ENCODE peak calls at places on chromosomes 11 and 22, in nine cellular contexts. One of them, this sample, is unnamed.

GRCh38 chr22:24432059-24432853 is 4.9 kb downstream of the ADORA2A start:
- DNase-seq in upper lobe of right lung: peak
- DNase-seq in activated CD4-positive, alpha-beta T cell treated with anti-CD3 and anti-CD28 coated beads, Interleukin-2, amount 10 ng/mL, durations not matched to agents 7 days and 5 days: no peak
- DNase-seq in NCI-H460: no peak
- DNase-seq in suprapubic skin: peak
- DNase-seq in stimulated activated CD4-positive, alpha-beta T cell treated with anti-CD3 and anti-CD28 coated beads, Interleukin-2, amount 100 ng/mL, for 24 hours: no peak
- DNase-seq in stimulated activated CD8-positive, alpha-beta memory T cell treated with anti-CD3 and anti-CD28 coated beads, Interleukin-2, amount 100 ng/mL, for 48 hours: no peak
- DNase-seq in BJ: no peak
- DNase-seq in activated effector memory CD4-positive, alpha-beta T cell treated with anti-CD3 and anti-CD28 coated beads, Interleukin-2, amount 50 U/mL, for 16 hours: no peak
- DNase-seq in this sample: peak

GRCh38 chr22:19810381-19811141 is 44.1 kb downstream of the GNB1L start:
- DNase-seq in activated CD4-positive, alpha-beta T cell treated with anti-CD3 and anti-CD28 coated beads, Interleukin-2, amount 10 ng/mL, durations not matched to agents 7 days and 5 days: peak
- DNase-seq in suprapubic skin: no peak
- DNase-seq in upper lobe of right lung: no peak
- DNase-seq in NCI-H460: no peak
- DNase-seq in BJ: no peak
- DNase-seq in stimulated activated CD4-positive, alpha-beta T cell treated with anti-CD3 and anti-CD28 coated beads, Interleukin-2, amount 100 ng/mL, for 24 hours: no peak
- DNase-seq in activated effector memory CD4-positive, alpha-beta T cell treated with anti-CD3 and anti-CD28 coated beads, Interleukin-2, amount 50 U/mL, for 16 hours: peak
- DNase-seq in stimulated activated CD8-positive, alpha-beta memory T cell treated with anti-CD3 and anti-CD28 coated beads, Interleukin-2, amount 100 ng/mL, for 48 hours: no peak
- DNase-seq in this sample: peak

GRCh38 chr11:100719362-100719761 is 32.3 kb downstream of the ARHGAP42 start:
- DNase-seq in suprapubic skin: no peak
- DNase-seq in activated effector memory CD4-positive, alpha-beta T cell treated with anti-CD3 and anti-CD28 coated beads, Interleukin-2, amount 50 U/mL, for 16 hours: no peak
- DNase-seq in BJ: no peak
- DNase-seq in stimulated activated CD8-positive, alpha-beta memory T cell treated with anti-CD3 and anti-CD28 coated beads, Interleukin-2, amount 100 ng/mL, for 48 hours: no peak
- DNase-seq in NCI-H460: no peak
- DNase-seq in upper lobe of right lung: no peak
- DNase-seq in activated CD4-positive, alpha-beta T cell treated with anti-CD3 and anti-CD28 coated beads, Interleukin-2, amount 10 ng/mL, durations not matched to agents 7 days and 5 days: no peak
- DNase-seq in stimulated activated CD4-positive, alpha-beta T cell treated with anti-CD3 and anti-CD28 coated beads, Interleukin-2, amount 100 ng/mL, for 24 hours: no peak
- DNase-seq in this sample: no peak

GRCh38 chr22:30650508-30651116 is 15.0 kb downstream of the SLC35E4 start:
- DNase-seq in upper lobe of right lung: no peak
- DNase-seq in suprapubic skin: no peak
- DNase-seq in stimulated activated CD8-positive, alpha-beta memory T cell treated with anti-CD3 and anti-CD28 coated beads, Interleukin-2, amount 100 ng/mL, for 48 hours: no peak
- DNase-seq in stimulated activated CD4-positive, alpha-beta T cell treated with anti-CD3 and anti-CD28 coated beads, Interleukin-2, amount 100 ng/mL, for 24 hours: no peak
- DNase-seq in activated CD4-positive, alpha-beta T cell treated with anti-CD3 and anti-CD28 coated beads, Interleukin-2, amount 10 ng/mL, durations not matched to agents 7 days and 5 days: no peak
- DNase-seq in activated effector memory CD4-positive, alpha-beta T cell treated with anti-CD3 and anti-CD28 coated beads, Interleukin-2, amount 50 U/mL, for 16 hours: no peak
- DNase-seq in NCI-H460: no peak
- DNase-seq in BJ: no peak
- DNase-seq in this sample: no peak

GRCh38 chr11:5280582-5281102 is 10.9 kb upstream of the HBE1 start:
- DNase-seq in activated effector memory CD4-positive, alpha-beta T cell treated with anti-CD3 and anti-CD28 coated beads, Interleukin-2, amount 50 U/mL, for 16 hours: no peak
- DNase-seq in stimulated activated CD8-positive, alpha-beta memory T cell treated with anti-CD3 and anti-CD28 coated beads, Interleukin-2, amount 100 ng/mL, for 48 hours: no peak
- DNase-seq in upper lobe of right lung: no peak
- DNase-seq in stimulated activated CD4-positive, alpha-beta T cell treated with anti-CD3 and anti-CD28 coated beads, Interleukin-2, amount 100 ng/mL, for 24 hours: no peak
- DNase-seq in BJ: peak
- DNase-seq in suprapubic skin: no peak
- DNase-seq in activated CD4-positive, alpha-beta T cell treated with anti-CD3 and anti-CD28 coated beads, Interleukin-2, amount 10 ng/mL, durations not matched to agents 7 days and 5 days: peak
- DNase-seq in NCI-H460: peak
- DNase-seq in this sample: no peak

GRCh38 chr22:49298834-49299750 is 528.6 kb downstream of the BRD1 start:
- DNase-seq in activated effector memory CD4-positive, alpha-beta T cell treated with anti-CD3 and anti-CD28 coated beads, Interleukin-2, amount 50 U/mL, for 16 hours: peak
- DNase-seq in BJ: no peak
- DNase-seq in suprapubic skin: peak
- DNase-seq in stimulated activated CD4-positive, alpha-beta T cell treated with anti-CD3 and anti-CD28 coated beads, Interleukin-2, amount 100 ng/mL, for 24 hours: peak
- DNase-seq in NCI-H460: no peak
- DNase-seq in stimulated activated CD8-positive, alpha-beta memory T cell treated with anti-CD3 and anti-CD28 coated beads, Interleukin-2, amount 100 ng/mL, for 48 hours: no peak
- DNase-seq in activated CD4-positive, alpha-beta T cell treated with anti-CD3 and anti-CD28 coated beads, Interleukin-2, amount 10 ng/mL, durations not matched to agents 7 days and 5 days: no peak
- DNase-seq in upper lobe of right lung: peak
- DNase-seq in this sample: peak

GRCh38 chr11:11071483-11071882 is 213.6 kb upstream of the ZBED5 start:
- DNase-seq in suprapubic skin: no peak
- DNase-seq in stimulated activated CD8-positive, alpha-beta memory T cell treated with anti-CD3 and anti-CD28 coated beads, Interleukin-2, amount 100 ng/mL, for 48 hours: no peak
- DNase-seq in activated effector memory CD4-positive, alpha-beta T cell treated with anti-CD3 and anti-CD28 coated beads, Interleukin-2, amount 50 U/mL, for 16 hours: no peak
- DNase-seq in stimulated activated CD4-positive, alpha-beta T cell treated with anti-CD3 and anti-CD28 coated beads, Interleukin-2, amount 100 ng/mL, for 24 hours: no peak
- DNase-seq in BJ: no peak
- DNase-seq in activated CD4-positive, alpha-beta T cell treated with anti-CD3 and anti-CD28 coated beads, Interleukin-2, amount 10 ng/mL, durations not matched to agents 7 days and 5 days: no peak
- DNase-seq in upper lobe of right lung: no peak
- DNase-seq in NCI-H460: no peak
- DNase-seq in this sample: no peak

GRCh38 chr22:42763965-42764480 is 43.4 kb upstream of the A4GALT start:
- DNase-seq in suprapubic skin: no peak
- DNase-seq in BJ: no peak
- DNase-seq in activated effector memory CD4-positive, alpha-beta T cell treated with anti-CD3 and anti-CD28 coated beads, Interleukin-2, amount 50 U/mL, for 16 hours: no peak
- DNase-seq in stimulated activated CD8-positive, alpha-beta memory T cell treated with anti-CD3 and anti-CD28 coated beads, Interleukin-2, amount 100 ng/mL, for 48 hours: no peak
- DNase-seq in upper lobe of right lung: no peak
- DNase-seq in stimulated activated CD4-positive, alpha-beta T cell treated with anti-CD3 and anti-CD28 coated beads, Interleukin-2, amount 100 ng/mL, for 24 hours: no peak
- DNase-seq in activated CD4-positive, alpha-beta T cell treated with anti-CD3 and anti-CD28 coated beads, Interleukin-2, amount 10 ng/mL, durations not matched to agents 7 days and 5 days: no peak
- DNase-seq in NCI-H460: no peak
- DNase-seq in this sample: no peak

GRCh38 chr11:6438979-6439571 is 1.7 kb downstream of the HPX start:
- DNase-seq in BJ: no peak
- DNase-seq in activated CD4-positive, alpha-beta T cell treated with anti-CD3 and anti-CD28 coated beads, Interleukin-2, amount 10 ng/mL, durations not matched to agents 7 days and 5 days: peak
- DNase-seq in NCI-H460: peak
- DNase-seq in suprapubic skin: no peak
- DNase-seq in stimulated activated CD8-positive, alpha-beta memory T cell treated with anti-CD3 and anti-CD28 coated beads, Interleukin-2, amount 100 ng/mL, for 48 hours: no peak
- DNase-seq in upper lobe of right lung: no peak
- DNase-seq in activated effector memory CD4-positive, alpha-beta T cell treated with anti-CD3 and anti-CD28 coated beads, Interleukin-2, amount 50 U/mL, for 16 hours: peak
- DNase-seq in stimulated activated CD4-positive, alpha-beta T cell treated with anti-CD3 and anti-CD28 coated beads, Interleukin-2, amount 100 ng/mL, for 24 hours: peak
- DNase-seq in this sample: no peak

GRCh38 chr22:39081557-39081956 is 4.5 kb downstream of the APOBEC3G start:
- DNase-seq in activated CD4-positive, alpha-beta T cell treated with anti-CD3 and anti-CD28 coated beads, Interleukin-2, amount 10 ng/mL, durations not matched to agents 7 days and 5 days: no peak
- DNase-seq in stimulated activated CD8-positive, alpha-beta memory T cell treated with anti-CD3 and anti-CD28 coated beads, Interleukin-2, amount 100 ng/mL, for 48 hours: no peak
- DNase-seq in suprapubic skin: no peak
- DNase-seq in stimulated activated CD4-positive, alpha-beta T cell treated with anti-CD3 and anti-CD28 coated beads, Interleukin-2, amount 100 ng/mL, for 24 hours: no peak
- DNase-seq in upper lobe of right lung: no peak
- DNase-seq in BJ: no peak
- DNase-seq in NCI-H460: no peak
- DNase-seq in activated effector memory CD4-positive, alpha-beta T cell treated with anti-CD3 and anti-CD28 coated beads, Interleukin-2, amount 50 U/mL, for 16 hours: no peak
- DNase-seq in this sample: no peak

GRCh38 chr11:28476053-28476452 is 367.9 kb downstream of the METTL15 start:
- DNase-seq in stimulated activated CD8-positive, alpha-beta memory T cell treated with anti-CD3 and anti-CD28 coated beads, Interleukin-2, amount 100 ng/mL, for 48 hours: no peak
- DNase-seq in activated CD4-positive, alpha-beta T cell treated with anti-CD3 and anti-CD28 coated beads, Interleukin-2, amount 10 ng/mL, durations not matched to agents 7 days and 5 days: no peak
- DNase-seq in stimulated activated CD4-positive, alpha-beta T cell treated with anti-CD3 and anti-CD28 coated beads, Interleukin-2, amount 100 ng/mL, for 24 hours: no peak
- DNase-seq in upper lobe of right lung: no peak
- DNase-seq in activated effector memory CD4-positive, alpha-beta T cell treated with anti-CD3 and anti-CD28 coated beads, Interleukin-2, amount 50 U/mL, for 16 hours: no peak
- DNase-seq in NCI-H460: no peak
- DNase-seq in BJ: no peak
- DNase-seq in suprapubic skin: no peak
- DNase-seq in this sample: no peak

GRCh38 chr11:36222755-36223635 is 66.2 kb downstream of the COMMD9 start:
- DNase-seq in stimulated activated CD8-positive, alpha-beta memory T cell treated with anti-CD3 and anti-CD28 coated beads, Interleukin-2, amount 100 ng/mL, for 48 hours: no peak
- DNase-seq in activated effector memory CD4-positive, alpha-beta T cell treated with anti-CD3 and anti-CD28 coated beads, Interleukin-2, amount 50 U/mL, for 16 hours: no peak
- DNase-seq in stimulated activated CD4-positive, alpha-beta T cell treated with anti-CD3 and anti-CD28 coated beads, Interleukin-2, amount 100 ng/mL, for 24 hours: no peak
- DNase-seq in BJ: no peak
- DNase-seq in upper lobe of right lung: no peak
- DNase-seq in suprapubic skin: no peak
- DNase-seq in activated CD4-positive, alpha-beta T cell treated with anti-CD3 and anti-CD28 coated beads, Interleukin-2, amount 10 ng/mL, durations not matched to agents 7 days and 5 days: no peak
- DNase-seq in NCI-H460: no peak
- DNase-seq in this sample: no peak

GRCh38 chr22:39434243-39434653 is 22.6 kb upstream of the MGAT3 start:
- DNase-seq in stimulated activated CD8-positive, alpha-beta memory T cell treated with anti-CD3 and anti-CD28 coated beads, Interleukin-2, amount 100 ng/mL, for 48 hours: no peak
- DNase-seq in suprapubic skin: peak
- DNase-seq in activated effector memory CD4-positive, alpha-beta T cell treated with anti-CD3 and anti-CD28 coated beads, Interleukin-2, amount 50 U/mL, for 16 hours: no peak
- DNase-seq in activated CD4-positive, alpha-beta T cell treated with anti-CD3 and anti-CD28 coated beads, Interleukin-2, amount 10 ng/mL, durations not matched to agents 7 days and 5 days: no peak
- DNase-seq in BJ: no peak
- DNase-seq in stimulated activated CD4-positive, alpha-beta T cell treated with anti-CD3 and anti-CD28 coated beads, Interleukin-2, amount 100 ng/mL, for 24 hours: no peak
- DNase-seq in upper lobe of right lung: no peak
- DNase-seq in NCI-H460: no peak
- DNase-seq in this sample: no peak

GRCh38 chr22:20203142-20204099 is 52.6 kb upstream of the CCDC188 start:
- DNase-seq in stimulated activated CD8-positive, alpha-beta memory T cell treated with anti-CD3 and anti-CD28 coated beads, Interleukin-2, amount 100 ng/mL, for 48 hours: no peak
- DNase-seq in activated effector memory CD4-positive, alpha-beta T cell treated with anti-CD3 and anti-CD28 coated beads, Interleukin-2, amount 50 U/mL, for 16 hours: no peak
- DNase-seq in NCI-H460: no peak
- DNase-seq in upper lobe of right lung: peak
- DNase-seq in BJ: no peak
- DNase-seq in activated CD4-positive, alpha-beta T cell treated with anti-CD3 and anti-CD28 coated beads, Interleukin-2, amount 10 ng/mL, durations not matched to agents 7 days and 5 days: no peak
- DNase-seq in stimulated activated CD4-positive, alpha-beta T cell treated with anti-CD3 and anti-CD28 coated beads, Interleukin-2, amount 100 ng/mL, for 24 hours: no peak
- DNase-seq in suprapubic skin: no peak
- DNase-seq in this sample: peak

GRCh38 chr11:118263694-118264567 is at the start of gene MPZL2:
- DNase-seq in NCI-H460: no peak
- DNase-seq in activated CD4-positive, alpha-beta T cell treated with anti-CD3 and anti-CD28 coated beads, Interleukin-2, amount 10 ng/mL, durations not matched to agents 7 days and 5 days: peak
- DNase-seq in activated effector memory CD4-positive, alpha-beta T cell treated with anti-CD3 and anti-CD28 coated beads, Interleukin-2, amount 50 U/mL, for 16 hours: no peak
- DNase-seq in BJ: no peak
- DNase-seq in stimulated activated CD4-positive, alpha-beta T cell treated with anti-CD3 and anti-CD28 coated beads, Interleukin-2, amount 100 ng/mL, for 24 hours: peak
- DNase-seq in suprapubic skin: peak
- DNase-seq in stimulated activated CD8-positive, alpha-beta memory T cell treated with anti-CD3 and anti-CD28 coated beads, Interleukin-2, amount 100 ng/mL, for 48 hours: no peak
- DNase-seq in upper lobe of right lung: peak
- DNase-seq in this sample: peak

GRCh38 chr11:96102664-96103068 is 178.8 kb upstream of the MTMR2 start:
- DNase-seq in stimulated activated CD8-positive, alpha-beta memory T cell treated with anti-CD3 and anti-CD28 coated beads, Interleukin-2, amount 100 ng/mL, for 48 hours: no peak
- DNase-seq in stimulated activated CD4-positive, alpha-beta T cell treated with anti-CD3 and anti-CD28 coated beads, Interleukin-2, amount 100 ng/mL, for 24 hours: no peak
- DNase-seq in NCI-H460: no peak
- DNase-seq in BJ: peak
- DNase-seq in suprapubic skin: no peak
- DNase-seq in activated effector memory CD4-positive, alpha-beta T cell treated with anti-CD3 and anti-CD28 coated beads, Interleukin-2, amount 50 U/mL, for 16 hours: no peak
- DNase-seq in activated CD4-positive, alpha-beta T cell treated with anti-CD3 and anti-CD28 coated beads, Interleukin-2, amount 10 ng/mL, durations not matched to agents 7 days and 5 days: no peak
- DNase-seq in upper lobe of right lung: no peak
- DNase-seq in this sample: no peak

GRCh38 chr11:64598106-64598796 is 7.2 kb downstream of the SLC22A12 start:
- DNase-seq in NCI-H460: no peak
- DNase-seq in stimulated activated CD8-positive, alpha-beta memory T cell treated with anti-CD3 and anti-CD28 coated beads, Interleukin-2, amount 100 ng/mL, for 48 hours: no peak
- DNase-seq in activated effector memory CD4-positive, alpha-beta T cell treated with anti-CD3 and anti-CD28 coated beads, Interleukin-2, amount 50 U/mL, for 16 hours: no peak
- DNase-seq in activated CD4-positive, alpha-beta T cell treated with anti-CD3 and anti-CD28 coated beads, Interleukin-2, amount 10 ng/mL, durations not matched to agents 7 days and 5 days: no peak
- DNase-seq in suprapubic skin: no peak
- DNase-seq in upper lobe of right lung: peak
- DNase-seq in BJ: no peak
- DNase-seq in stimulated activated CD4-positive, alpha-beta T cell treated with anti-CD3 and anti-CD28 coated beads, Interleukin-2, amount 100 ng/mL, for 24 hours: no peak
- DNase-seq in this sample: no peak

GRCh38 chr11:17386331-17387084 is 2.0 kb downstream of the KCNJ11 start:
- DNase-seq in upper lobe of right lung: no peak
- DNase-seq in suprapubic skin: peak
- DNase-seq in stimulated activated CD4-positive, alpha-beta T cell treated with anti-CD3 and anti-CD28 coated beads, Interleukin-2, amount 100 ng/mL, for 24 hours: peak
- DNase-seq in stimulated activated CD8-positive, alpha-beta memory T cell treated with anti-CD3 and anti-CD28 coated beads, Interleukin-2, amount 100 ng/mL, for 48 hours: peak
- DNase-seq in NCI-H460: no peak
- DNase-seq in activated CD4-positive, alpha-beta T cell treated with anti-CD3 and anti-CD28 coated beads, Interleukin-2, amount 10 ng/mL, durations not matched to agents 7 days and 5 days: peak
- DNase-seq in activated effector memory CD4-positive, alpha-beta T cell treated with anti-CD3 and anti-CD28 coated beads, Interleukin-2, amount 50 U/mL, for 16 hours: peak
- DNase-seq in BJ: no peak
- DNase-seq in this sample: no peak

GRCh38 chr11:48019230-48019584 is 38.8 kb downstream of the PTPRJ start:
- DNase-seq in stimulated activated CD4-positive, alpha-beta T cell treated with anti-CD3 and anti-CD28 coated beads, Interleukin-2, amount 100 ng/mL, for 24 hours: no peak
- DNase-seq in upper lobe of right lung: no peak
- DNase-seq in BJ: no peak
- DNase-seq in activated CD4-positive, alpha-beta T cell treated with anti-CD3 and anti-CD28 coated beads, Interleukin-2, amount 10 ng/mL, durations not matched to agents 7 days and 5 days: no peak
- DNase-seq in suprapubic skin: no peak
- DNase-seq in activated effector memory CD4-positive, alpha-beta T cell treated with anti-CD3 and anti-CD28 coated beads, Interleukin-2, amount 50 U/mL, for 16 hours: no peak
- DNase-seq in stimulated activated CD8-positive, alpha-beta memory T cell treated with anti-CD3 and anti-CD28 coated beads, Interleukin-2, amount 100 ng/mL, for 48 hours: no peak
- DNase-seq in NCI-H460: no peak
- DNase-seq in this sample: no peak

GRCh38 chr11:69867076-69868002 is 48.1 kb upstream of the FGF3 start:
- DNase-seq in activated CD4-positive, alpha-beta T cell treated with anti-CD3 and anti-CD28 coated beads, Interleukin-2, amount 10 ng/mL, durations not matched to agents 7 days and 5 days: no peak
- DNase-seq in BJ: no peak
- DNase-seq in upper lobe of right lung: no peak
- DNase-seq in stimulated activated CD8-positive, alpha-beta memory T cell treated with anti-CD3 and anti-CD28 coated beads, Interleukin-2, amount 100 ng/mL, for 48 hours: no peak
- DNase-seq in NCI-H460: no peak
- DNase-seq in activated effector memory CD4-positive, alpha-beta T cell treated with anti-CD3 and anti-CD28 coated beads, Interleukin-2, amount 50 U/mL, for 16 hours: peak
- DNase-seq in suprapubic skin: no peak
- DNase-seq in stimulated activated CD4-positive, alpha-beta T cell treated with anti-CD3 and anti-CD28 coated beads, Interleukin-2, amount 100 ng/mL, for 24 hours: no peak
- DNase-seq in this sample: peak

GRCh38 chr11:103418014-103418413 is 308.8 kb downstream of the DYNC2H1 start:
- DNase-seq in activated effector memory CD4-positive, alpha-beta T cell treated with anti-CD3 and anti-CD28 coated beads, Interleukin-2, amount 50 U/mL, for 16 hours: no peak
- DNase-seq in stimulated activated CD4-positive, alpha-beta T cell treated with anti-CD3 and anti-CD28 coated beads, Interleukin-2, amount 100 ng/mL, for 24 hours: no peak
- DNase-seq in NCI-H460: no peak
- DNase-seq in upper lobe of right lung: no peak
- DNase-seq in stimulated activated CD8-positive, alpha-beta memory T cell treated with anti-CD3 and anti-CD28 coated beads, Interleukin-2, amount 100 ng/mL, for 48 hours: no peak
- DNase-seq in activated CD4-positive, alpha-beta T cell treated with anti-CD3 and anti-CD28 coated beads, Interleukin-2, amount 10 ng/mL, durations not matched to agents 7 days and 5 days: no peak
- DNase-seq in BJ: no peak
- DNase-seq in suprapubic skin: no peak
- DNase-seq in this sample: no peak

GRCh38 chr22:32843300-32843699 is 41.8 kb downstream of the TIMP3 start:
- DNase-seq in suprapubic skin: no peak
- DNase-seq in activated effector memory CD4-positive, alpha-beta T cell treated with anti-CD3 and anti-CD28 coated beads, Interleukin-2, amount 50 U/mL, for 16 hours: no peak
- DNase-seq in BJ: no peak
- DNase-seq in activated CD4-positive, alpha-beta T cell treated with anti-CD3 and anti-CD28 coated beads, Interleukin-2, amount 10 ng/mL, durations not matched to agents 7 days and 5 days: no peak
- DNase-seq in stimulated activated CD8-positive, alpha-beta memory T cell treated with anti-CD3 and anti-CD28 coated beads, Interleukin-2, amount 100 ng/mL, for 48 hours: no peak
- DNase-seq in upper lobe of right lung: no peak
- DNase-seq in stimulated activated CD4-positive, alpha-beta T cell treated with anti-CD3 and anti-CD28 coated beads, Interleukin-2, amount 100 ng/mL, for 24 hours: no peak
- DNase-seq in NCI-H460: no peak
- DNase-seq in this sample: no peak

GRCh38 chr22:22691716-22692701 is 47.6 kb downstream of the GGTLC2 start:
- DNase-seq in upper lobe of right lung: no peak
- DNase-seq in suprapubic skin: no peak
- DNase-seq in activated effector memory CD4-positive, alpha-beta T cell treated with anti-CD3 and anti-CD28 coated beads, Interleukin-2, amount 50 U/mL, for 16 hours: peak
- DNase-seq in activated CD4-positive, alpha-beta T cell treated with anti-CD3 and anti-CD28 coated beads, Interleukin-2, amount 10 ng/mL, durations not matched to agents 7 days and 5 days: no peak
- DNase-seq in BJ: no peak
- DNase-seq in NCI-H460: no peak
- DNase-seq in stimulated activated CD8-positive, alpha-beta memory T cell treated with anti-CD3 and anti-CD28 coated beads, Interleukin-2, amount 100 ng/mL, for 48 hours: no peak
- DNase-seq in stimulated activated CD4-positive, alpha-beta T cell treated with anti-CD3 and anti-CD28 coated beads, Interleukin-2, amount 100 ng/mL, for 24 hours: no peak
- DNase-seq in this sample: no peak

GRCh38 chr11:44658451-44658850 is 68.3 kb upstream of the TSPAN18 start:
- DNase-seq in stimulated activated CD4-positive, alpha-beta T cell treated with anti-CD3 and anti-CD28 coated beads, Interleukin-2, amount 100 ng/mL, for 24 hours: no peak
- DNase-seq in BJ: no peak
- DNase-seq in activated CD4-positive, alpha-beta T cell treated with anti-CD3 and anti-CD28 coated beads, Interleukin-2, amount 10 ng/mL, durations not matched to agents 7 days and 5 days: peak
- DNase-seq in activated effector memory CD4-positive, alpha-beta T cell treated with anti-CD3 and anti-CD28 coated beads, Interleukin-2, amount 50 U/mL, for 16 hours: peak
- DNase-seq in suprapubic skin: no peak
- DNase-seq in upper lobe of right lung: no peak
- DNase-seq in stimulated activated CD8-positive, alpha-beta memory T cell treated with anti-CD3 and anti-CD28 coated beads, Interleukin-2, amount 100 ng/mL, for 48 hours: no peak
- DNase-seq in NCI-H460: no peak
- DNase-seq in this sample: no peak

GRCh38 chr11:64401775-64402174 is 42.8 kb downstream of the RPS6KA4 start:
- DNase-seq in stimulated activated CD8-positive, alpha-beta memory T cell treated with anti-CD3 and anti-CD28 coated beads, Interleukin-2, amount 100 ng/mL, for 48 hours: no peak
- DNase-seq in activated effector memory CD4-positive, alpha-beta T cell treated with anti-CD3 and anti-CD28 coated beads, Interleukin-2, amount 50 U/mL, for 16 hours: no peak
- DNase-seq in suprapubic skin: no peak
- DNase-seq in NCI-H460: no peak
- DNase-seq in stimulated activated CD4-positive, alpha-beta T cell treated with anti-CD3 and anti-CD28 coated beads, Interleukin-2, amount 100 ng/mL, for 24 hours: no peak
- DNase-seq in BJ: no peak
- DNase-seq in upper lobe of right lung: no peak
- DNase-seq in activated CD4-positive, alpha-beta T cell treated with anti-CD3 and anti-CD28 coated beads, Interleukin-2, amount 10 ng/mL, durations not matched to agents 7 days and 5 days: no peak
- DNase-seq in this sample: no peak

GRCh38 chr11:124961972-124962609 is 8.1 kb downstream of the CCDC15 start:
- DNase-seq in stimulated activated CD8-positive, alpha-beta memory T cell treated with anti-CD3 and anti-CD28 coated beads, Interleukin-2, amount 100 ng/mL, for 48 hours: no peak
- DNase-seq in activated CD4-positive, alpha-beta T cell treated with anti-CD3 and anti-CD28 coated beads, Interleukin-2, amount 10 ng/mL, durations not matched to agents 7 days and 5 days: peak
- DNase-seq in NCI-H460: peak
- DNase-seq in upper lobe of right lung: no peak
- DNase-seq in BJ: no peak
- DNase-seq in suprapubic skin: no peak
- DNase-seq in activated effector memory CD4-positive, alpha-beta T cell treated with anti-CD3 and anti-CD28 coated beads, Interleukin-2, amount 50 U/mL, for 16 hours: no peak
- DNase-seq in stimulated activated CD4-positive, alpha-beta T cell treated with anti-CD3 and anti-CD28 coated beads, Interleukin-2, amount 100 ng/mL, for 24 hours: no peak
- DNase-seq in this sample: no peak